ENCODE peak calls at places on chromosome 21, in eight cellular contexts. D, Z, B, K, F, U, A and X are unnamed samples.

GRCh38 chr21:39637197-39637970 is 24.6 kb downstream of the B3GALT5 start:
- DNase-seq in D (no peak), Z (no peak), B (no peak), K (no peak), F (no peak), U (no peak), A (no peak), X (no peak)

GRCh38 chr21:34282223-34282622 is 81.6 kb upstream of the KCNE2 start:
- DNase-seq in D (no peak), Z (no peak), B (no peak), K (no peak), F (no peak), U (no peak), A (no peak), X (no peak)

GRCh38 chr21:25944672-25945213 is 210.0 kb downstream of the GABPA start:
- DNase-seq in D (no peak), Z (no peak), B (no peak), K (no peak), F (no peak), U (no peak), A (no peak), X (no peak)

GRCh38 chr21:34180826-34181359 is 107.5 kb downstream of the MRPS6 start:
- DNase-seq in D (no peak), Z (no peak), B (no peak), K (no peak), F (no peak), U (no peak), A (peak), X (no peak)

GRCh38 chr21:14382486-14382834 is 486 bp downstream of the HSPA13 start:
- DNase-seq in D (no peak), Z (no peak), B (peak), K (no peak), F (no peak), U (no peak), A (peak), X (no peak)

GRCh38 chr21:37032877-37033471 is 26.5 kb downstream of the RIPPLY3 start:
- DNase-seq in D (no peak), Z (no peak), B (peak), K (no peak), F (peak), U (no peak), A (no peak), X (no peak)

GRCh38 chr21:16145479-16145878 is 415.7 kb downstream of the USP25 start:
- DNase-seq in D (no peak), Z (no peak), B (no peak), K (no peak), F (no peak), U (no peak), A (peak), X (no peak)

GRCh38 chr21:27812279-27812678 is 845.4 kb upstream of the ADAMTS5 start:
- DNase-seq in D (peak), Z (no peak), B (peak), K (no peak), F (no peak), U (no peak), A (no peak), X (no peak)

GRCh38 chr21:32861871-32862270 is 90.3 kb upstream of the PAXBP1 start:
- DNase-seq in D (no peak), Z (no peak), B (peak), K (no peak), F (no peak), U (no peak), A (no peak), X (no peak)

GRCh38 chr21:37552496-37553399 is 186.2 kb downstream of the DYRK1A start:
- DNase-seq in D (no peak), Z (no peak), B (no peak), K (no peak), F (no peak), U (no peak), A (no peak), X (peak)

GRCh38 chr21:27694667-27695066 is 727.8 kb upstream of the ADAMTS5 start:
- DNase-seq in D (no peak), Z (no peak), B (no peak), K (no peak), F (no peak), U (no peak), A (peak), X (no peak)

GRCh38 chr21:35032474-35033263 is 16.4 kb downstream of the RUNX1 start:
- DNase-seq in D (no peak), Z (no peak), B (no peak), K (no peak), F (no peak), U (no peak), A (no peak), X (no peak)

GRCh38 chr21:39006653-39007417 is 176.4 kb downstream of the PSMG1 start:
- DNase-seq in D (no peak), Z (no peak), B (no peak), K (no peak), F (no peak), U (no peak), A (no peak), X (peak)

GRCh38 chr21:44064852-44065403 is 42.3 kb upstream of the PWP2 start:
- DNase-seq in D (no peak), Z (no peak), B (no peak), K (no peak), F (no peak), U (no peak), A (no peak), X (no peak)

GRCh38 chr21:40049031-40049958 is 182.1 kb downstream of the PCP4 start:
- DNase-seq in D (no peak), Z (no peak), B (peak), K (no peak), F (peak), U (no peak), A (no peak), X (no peak)

GRCh38 chr21:39062196-39062900 is 120.9 kb downstream of the PSMG1 start:
- DNase-seq in D (no peak), Z (no peak), B (no peak), K (no peak), F (no peak), U (no peak), A (no peak), X (no peak)

GRCh38 chr21:33266784-33267135 is 593 bp downstream of the IL10RB start:
- DNase-seq in D (no peak), Z (no peak), B (no peak), K (no peak), F (no peak), U (no peak), A (no peak), X (peak)

GRCh38 chr21:38790038-38790437 is 15.7 kb upstream of the ETS2 start:
- DNase-seq in D (no peak), Z (no peak), B (no peak), K (no peak), F (no peak), U (no peak), A (no peak), X (no peak)

GRCh38 chr21:44899768-44900558 is 20.7 kb downstream of the ITGB2 start:
- DNase-seq in D (no peak), Z (no peak), B (no peak), K (no peak), F (no peak), U (no peak), A (no peak), X (peak)

GRCh38 chr21:39788383-39788782 is 43.4 kb downstream of the IGSF5 start:
- DNase-seq in D (peak), Z (no peak), B (peak), K (no peak), F (peak), U (peak), A (peak), X (peak)

GRCh38 chr21:38759286-38759872 is 46.4 kb upstream of the ETS2 start:
- DNase-seq in D (no peak), Z (no peak), B (no peak), K (no peak), F (peak), U (no peak), A (no peak), X (no peak)

GRCh38 chr21:44946254-44947041 is 6.6 kb downstream of the SLX9 start:
- DNase-seq in D (no peak), Z (no peak), B (no peak), K (no peak), F (no peak), U (no peak), A (no peak), X (peak)

GRCh38 chr21:45019076-45019886 is 55.1 kb upstream of the ADARB1 start:
- DNase-seq in D (no peak), Z (no peak), B (no peak), K (no peak), F (no peak), U (no peak), A (no peak), X (peak)

GRCh38 chr21:44831227-44831626 is 13.4 kb upstream of the SUMO3 start:
- DNase-seq in D (no peak), Z (no peak), B (no peak), K (no peak), F (no peak), U (no peak), A (no peak), X (no peak)

GRCh38 chr21:45551316-45551715 is 9.1 kb upstream of the SLC19A1 start:
- DNase-seq in D (peak), Z (no peak), B (peak), K (no peak), F (peak), U (no peak), A (peak), X (no peak)